ENCODE peak calls at places on chromosome 12, in six cellular contexts. W is MM.1S; O is dorsolateral prefrontal cortex; G is kidney epithelial cell; Y is CD8-positive, alpha-beta T cell; T is A549. C is an unnamed sample.

GRCh38 chr12:121579981-121580868 is 598 bp downstream of the KDM2B start:
- DNase-seq in W (peak; percentile 45), O (peak; percentile 80), G (no peak), Y (peak; percentile 66), T (peak; percentile 67), C (peak; percentile 81)

GRCh38 chr12:29072631-29073030 is 76.4 kb upstream of the FAR2 start:
- DNase-seq in W (no peak), O (no peak), G (peak; percentile 18), Y (no peak), T (no peak), C (no peak)

GRCh38 chr12:25377475-25378179 is 126.9 kb upstream of the KRAS start:
- DNase-seq in W (no peak), O (no peak), G (no peak), Y (no peak), T (peak; percentile 32), C (no peak)

GRCh38 chr12:108633534-108634224 is at the start of gene SELPLG:
- DNase-seq in W (peak; percentile 95), O (peak; percentile 58), G (no peak), Y (peak; percentile 80), T (no peak), C (peak; percentile 19)

GRCh38 chr12:124874988-124875802 is 11.5 kb upstream of the SCARB1 start:
- DNase-seq in W (no peak), O (no peak), G (no peak), Y (no peak), T (no peak), C (no peak)

GRCh38 chr12:51368640-51369517 is 22.3 kb downstream of the GALNT6 start:
- DNase-seq in W (peak; percentile 98), O (no peak), G (peak; percentile 63), Y (peak; percentile 79), T (no peak), C (no peak)

GRCh38 chr12:131217024-131217586 is 263.4 kb downstream of the ADGRD1 start:
- DNase-seq in W (no peak), O (peak; percentile 29), G (no peak), Y (no peak), T (no peak), C (peak; percentile 10)

GRCh38 chr12:108701779-108702435 is 29.4 kb downstream of the CORO1C start:
- DNase-seq in W (no peak), O (no peak), G (no peak), Y (no peak), T (no peak), C (peak; percentile 43)

GRCh38 chr12:52250048-52250990 is 17.3 kb downstream of the KRT7 start:
- DNase-seq in W (no peak), O (peak; percentile 39), G (no peak), Y (no peak), T (peak; percentile 70), C (no peak)

GRCh38 chr12:94550964-94551363 is 91.3 kb upstream of the CEP83 start:
- DNase-seq in W (no peak), O (no peak), G (no peak), Y (no peak), T (no peak), C (no peak)

GRCh38 chr12:115572440-115572839 is 705.1 kb downstream of the MED13L start:
- DNase-seq in W (no peak), O (no peak), G (no peak), Y (no peak), T (no peak), C (no peak)

GRCh38 chr12:116528498-116528897 is 30.7 kb upstream of the MAP1LC3B2 start:
- DNase-seq in W (no peak), O (no peak), G (no peak), Y (no peak), T (peak; percentile 41), C (no peak)

GRCh38 chr12:70971395-70971794 is 50.9 kb upstream of the PTPRR start:
- DNase-seq in W (no peak), O (no peak), G (no peak), Y (no peak), T (no peak), C (no peak)

GRCh38 chr12:16421806-16422205 is 74.4 kb downstream of the MGST1 start:
- DNase-seq in W (no peak), O (no peak), G (no peak), Y (no peak), T (no peak), C (no peak)

GRCh38 chr12:82479511-82479910 is 121.2 kb downstream of the METTL25 start:
- DNase-seq in W (no peak), O (no peak), G (no peak), Y (no peak), T (no peak), C (no peak)

GRCh38 chr12:79512068-79512467 is 178.7 kb downstream of the PAWR start:
- DNase-seq in W (no peak), O (no peak), G (no peak), Y (no peak), T (peak; percentile 34), C (peak; percentile 12)
- TF ChIP-seq CTCF in W (peak; percentile 20), O (no peak), G (no peak), Y (no peak), T (peak; percentile 21), C (no peak)

GRCh38 chr12:3311491-3312103 is 179.4 kb upstream of the PRMT8 start:
- DNase-seq in W (no peak), O (no peak), G (no peak), Y (no peak), T (no peak), C (no peak)

GRCh38 chr12:3311027-3311402 is 180.0 kb upstream of the PRMT8 start:
- DNase-seq in W (no peak), O (no peak), G (no peak), Y (no peak), T (no peak), C (peak; percentile 47)

GRCh38 chr12:3309805-3310204 is 181.2 kb upstream of the PRMT8 start:
- DNase-seq in W (no peak), O (no peak), G (no peak), Y (no peak), T (no peak), C (no peak)

GRCh38 chr12:3308063-3308462 is 182.9 kb upstream of the PRMT8 start:
- DNase-seq in W (no peak), O (no peak), G (no peak), Y (no peak), T (no peak), C (no peak)

DNA sequence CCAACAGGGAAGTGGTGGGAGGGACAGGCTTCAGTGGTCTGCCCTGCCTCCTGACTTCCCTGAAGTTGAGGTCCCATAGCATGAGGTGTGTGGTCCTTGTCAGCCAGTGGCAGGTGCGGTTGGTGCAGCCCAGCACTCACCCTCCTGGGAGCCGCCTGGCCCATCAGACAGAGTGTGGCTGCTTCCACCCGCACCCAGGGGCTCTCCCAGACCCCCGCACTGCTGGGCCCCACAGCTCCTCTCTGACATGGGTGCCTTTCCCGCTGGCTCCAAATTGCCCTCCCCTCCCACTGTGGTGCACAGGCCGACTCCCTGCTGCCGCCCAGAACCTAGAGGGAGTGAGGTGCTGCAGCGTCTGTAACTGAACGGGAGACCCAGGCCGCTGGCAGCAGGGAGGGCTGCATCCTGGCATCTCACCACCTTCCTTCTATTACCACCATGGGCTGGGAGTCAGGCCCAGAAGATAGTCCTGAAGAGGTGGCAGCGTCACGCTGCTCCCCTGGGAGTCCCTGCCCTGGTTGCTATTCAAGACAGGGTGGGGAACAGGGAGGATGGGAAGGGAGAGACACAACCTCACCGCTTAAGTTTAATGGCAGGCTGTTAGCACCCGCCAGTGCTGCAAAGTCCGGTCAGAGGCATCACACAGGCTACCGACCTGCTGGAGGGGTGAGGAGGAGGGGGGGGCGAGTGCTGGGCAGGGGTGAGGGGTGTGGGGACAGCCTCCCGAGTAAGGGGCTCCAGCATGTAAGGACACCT is 180.6 kb upstream of the PRMT8 start:
- DNase-seq in W (no peak), O (no peak), G (no peak), Y (no peak), T (no peak), C (no peak)
- H3K4me3 ChIP-seq in W (no peak overlapping the region), O (no peak overlapping the region), G (no peak overlapping the region), Y (no peak overlapping the region), T (no peak overlapping the region), C (no peak overlapping the region)

DNA sequence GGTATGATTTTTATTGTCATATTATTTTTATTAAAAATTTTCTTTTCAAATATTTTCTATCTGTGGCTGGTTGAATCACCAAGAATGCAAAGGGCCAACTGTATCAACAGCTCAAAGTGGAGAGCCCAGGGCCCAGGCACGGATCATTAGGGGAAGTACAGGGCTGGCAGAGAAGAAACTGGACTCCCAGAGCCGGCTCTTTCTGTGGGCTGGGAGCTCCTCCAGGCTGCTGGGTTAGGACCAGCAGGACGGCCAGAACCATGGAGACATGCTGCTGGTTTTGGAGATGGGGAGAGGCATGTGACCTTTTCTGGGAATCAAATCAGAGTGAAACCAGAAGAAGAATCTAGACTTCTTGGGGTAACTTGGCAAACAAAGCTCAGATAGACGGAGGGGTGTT is 220.5 kb downstream of the CACNA1C start:
- DNase-seq in W (no peak), O (no peak), G (no peak), Y (no peak), T (no peak), C (peak; percentile 45)
- TF ChIP-seq CTCF in W (no peak), O (peak; percentile 22), G (no peak), Y (no peak), T (no peak), C (peak; percentile 43)

GRCh38 chr12:19506497-19506896 is 67.2 kb downstream of the AEBP2 start:
- DNase-seq in W (no peak), O (no peak), G (no peak), Y (no peak), T (no peak), C (peak; percentile 50)
- H3K4me3 ChIP-seq in W (no peak overlapping the region), O (no peak overlapping the region), G (no peak overlapping the region), Y (no peak overlapping the region), T (no peak overlapping the region), C (no peak overlapping the region)

GRCh38 chr12:30136661-30137060 is 352.9 kb upstream of the TMTC1 start:
- DNase-seq in W (no peak), O (no peak), G (no peak), Y (no peak), T (no peak), C (no peak)

GRCh38 chr12:30138483-30138882 is 354.7 kb upstream of the TMTC1 start:
- DNase-seq in W (no peak), O (no peak), G (no peak), Y (no peak), T (no peak), C (no peak)

GRCh38 chr12:30134229-30134628 is 350.5 kb upstream of the TMTC1 start:
- DNase-seq in W (peak; percentile 24), O (no peak), G (no peak), Y (no peak), T (peak; percentile 49), C (no peak)
- TF ChIP-seq CTCF in W (peak; percentile 20), O (no peak), G (no peak), Y (no peak), T (no peak), C (peak; percentile 48)

GRCh38 chr12:9866786-9867379 is 2.3 kb downstream of the CLEC2B start:
- DNase-seq in W (no peak), O (no peak), G (no peak), Y (no peak), T (no peak), C (no peak)
- H3K4me3 ChIP-seq in W (no peak overlapping the region), O (peak overlapping the region; percentile 49), G (no peak overlapping the region), Y (peak overlapping the region; percentile 73), T (no peak overlapping the region), C (no peak overlapping the region)